ENCODE peak calls at places on chromosomes 3 and 15, in four cellular contexts. U is sigmoid colon, M is HepG2, F is spleen. T is an unnamed sample.

GRCh38 chr3:154334973-154335420 is 10.7 kb upstream of the DHX36 start:
- DNase-seq in F (no peak), M (peak; percentile 20), U (no peak), T (no peak)

GRCh38 chr3:179015551-179016020 is 56.0 kb downstream of the ZMAT3 start:
- DNase-seq in F (no peak), U (no peak), M (peak; percentile 81), T (no peak)

GRCh38 chr3:21718161-21718765 is 32.7 kb downstream of the ZNF385D start:
- DNase-seq in M (no peak), F (no peak), U (no peak), T (no peak)

GRCh38 chr3:118946449-118946848 is 88.2 kb downstream of the IGSF11 start:
- DNase-seq in M (no peak), U (no peak), F (no peak), T (no peak)

GRCh38 chr3:64300790-64301423 is 75.6 kb upstream of the PRICKLE2 start:
- DNase-seq in M (no peak), F (no peak), U (no peak), T (no peak)

GRCh38 chr3:188332085-188332484 is 178.1 kb downstream of the LPP start:
- DNase-seq in F (no peak), U (no peak), M (no peak), T (no peak)

GRCh38 chr3:192514754-192515660 is 212.3 kb downstream of the FGF12 start:
- DNase-seq in U (no peak), M (no peak), F (peak; percentile 74), T (no peak)

GRCh38 chr3:9385209-9385936 is 12.0 kb upstream of the SETD5 start:
- DNase-seq in F (no peak), M (no peak), U (no peak), T (no peak)

GRCh38 chr3:190692256-190692655 is 170.2 kb downstream of the GMNC start:
- DNase-seq in M (no peak), F (no peak), U (no peak), T (no peak)

GRCh38 chr3:14867936-14868570 is 49.3 kb downstream of the FGD5 start:
- DNase-seq in M (no peak), F (peak; percentile 59), U (no peak), T (no peak)

GRCh38 chr3:56831572-56831971 is 29.8 kb upstream of the ARHGEF3 start:
- DNase-seq in M (peak; percentile 56), F (no peak), U (no peak), T (no peak)

GRCh38 chr3:58005662-58006061 is 2.6 kb upstream of the FLNB start:
- DNase-seq in U (no peak), M (peak; percentile 74), F (no peak), T (no peak)

GRCh38 chr3:195865752-195866151 is 42.6 kb downstream of the TNK2 start:
- DNase-seq in U (no peak), M (no peak), F (no peak), T (peak; percentile 62)

GRCh38 chr3:52798978-52799476 is 4.4 kb downstream of the ITIH3 start:
- DNase-seq in U (no peak), F (no peak), M (peak; percentile 41), T (no peak)

GRCh38 chr3:53224026-53224425 is 31.8 kb downstream of the TKT start:
- DNase-seq in U (no peak), F (peak; percentile 80), M (no peak), T (peak; percentile 65)

GRCh38 chr3:188631291-188632010 is 477.5 kb downstream of the LPP start:
- DNase-seq in U (no peak), M (peak; percentile 27), F (no peak), T (no peak)

GRCh38 chr3:31848921-31849320 is 132.1 kb downstream of the OSBPL10 start:
- DNase-seq in F (no peak), M (peak; percentile 26), U (no peak), T (no peak)

GRCh38 chr15:36888018-36888992 is 212.0 kb downstream of the MEIS2 start:
- DNase-seq in M (no peak), U (no peak), F (no peak), T (peak; percentile 80)

GRCh38 chr3:129695203-129695602 is 88.7 kb upstream of the PLXND1 start:
- DNase-seq in F (no peak), M (no peak), U (peak; percentile 69), T (no peak)

DNA sequence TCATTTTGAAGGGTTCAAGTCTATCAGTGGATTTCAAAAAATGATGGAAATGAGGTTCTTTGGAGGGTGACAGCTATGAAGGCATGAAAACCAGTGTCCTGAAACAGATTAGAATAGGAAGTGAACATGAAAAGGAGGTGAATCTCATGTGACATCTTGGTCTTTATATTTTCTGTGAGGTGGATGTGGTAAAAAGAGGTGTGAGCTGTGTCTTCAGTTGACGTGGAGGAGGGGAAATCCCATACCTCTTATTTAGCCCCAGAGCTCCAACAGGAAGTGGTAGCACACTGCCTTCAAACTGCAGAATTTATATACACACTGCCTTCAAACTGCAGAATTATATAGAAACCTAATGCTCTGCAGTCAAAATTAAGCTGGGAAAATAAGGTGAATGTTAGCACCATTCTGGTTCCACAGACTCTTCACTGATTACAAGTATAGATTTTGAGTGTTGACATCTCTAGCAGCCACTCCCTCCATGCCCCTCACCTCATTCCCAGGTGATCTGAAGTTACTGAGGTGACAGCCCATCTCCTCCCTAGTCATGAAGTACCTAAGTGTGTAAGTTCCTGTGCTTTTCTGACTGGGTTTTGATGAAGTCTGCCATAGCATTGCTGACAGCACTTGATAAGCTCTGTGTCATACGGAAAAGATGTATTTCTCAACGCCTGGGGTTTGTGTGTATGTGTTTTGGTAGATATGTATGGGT is 2.6 kb downstream of the RAB8B start:
- DNase-seq in M (no peak), F (no peak), U (no peak), T (no peak)
- TF ChIP-seq POLR2AphosphoS5 in M (no peak), F (peak; percentile 70), U (no peak), T (no peak)

GRCh38 chr15:73994912-73995622 is 551 bp downstream of the PML start:
- DNase-seq in M (no peak), U (peak; percentile 76), F (peak; percentile 91), T (peak; percentile 78)

GRCh38 chr15:73997986-73998385 is 3.5 kb downstream of the PML start:
- DNase-seq in M (no peak), U (peak; percentile 62), F (no peak), T (peak; percentile 79)

GRCh38 chr15:73994419-73994883 is at the start of gene PML:
- DNase-seq in U (peak; percentile 99), M (peak; percentile 91), F (peak; percentile 99), T (peak; percentile 99)

GRCh38 chr15:73996939-73997338 is 2.4 kb downstream of the PML start:
- DNase-seq in F (no peak), U (peak; percentile 50), M (no peak), T (no peak)

GRCh38 chr15:73996267-73996666 is 1.8 kb downstream of the PML start:
- DNase-seq in U (no peak), F (no peak), M (no peak), T (no peak)
- H3K4me1 ChIP-seq in U (no peaks in the 10 kb centered on the region), F (peaks cover 93% of the 10 kb centered on the region), M (peaks cover 38% of the 10 kb centered on the region), T (peaks cover 77% of the 10 kb centered on the region)

DNA sequence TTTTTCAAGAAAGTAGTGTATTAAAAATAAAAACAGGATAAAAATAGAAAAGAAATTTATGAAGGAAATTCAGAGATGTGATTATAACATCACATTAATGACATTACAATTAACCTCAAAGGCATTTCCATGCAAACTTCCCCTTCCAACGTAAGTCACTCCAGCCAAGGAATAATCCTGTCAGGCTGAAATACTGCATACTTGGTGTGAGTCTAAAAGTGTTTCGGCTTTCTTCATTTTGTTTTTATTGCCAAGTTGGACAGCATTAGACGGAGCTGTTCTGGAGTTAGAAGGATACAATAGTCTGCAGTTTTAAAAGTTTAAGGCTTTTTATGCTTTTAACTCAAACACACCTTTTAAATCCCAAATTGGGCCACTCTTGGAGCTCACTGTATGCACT is 435.0 kb downstream of the MECOM start:
- DNase-seq in U (no peak), M (no peak), F (no peak), T (no peak)
- TF ChIP-seq POLR2AphosphoS5 in U (no peak), M (no peak), F (no peak), T (no peak)

DNA sequence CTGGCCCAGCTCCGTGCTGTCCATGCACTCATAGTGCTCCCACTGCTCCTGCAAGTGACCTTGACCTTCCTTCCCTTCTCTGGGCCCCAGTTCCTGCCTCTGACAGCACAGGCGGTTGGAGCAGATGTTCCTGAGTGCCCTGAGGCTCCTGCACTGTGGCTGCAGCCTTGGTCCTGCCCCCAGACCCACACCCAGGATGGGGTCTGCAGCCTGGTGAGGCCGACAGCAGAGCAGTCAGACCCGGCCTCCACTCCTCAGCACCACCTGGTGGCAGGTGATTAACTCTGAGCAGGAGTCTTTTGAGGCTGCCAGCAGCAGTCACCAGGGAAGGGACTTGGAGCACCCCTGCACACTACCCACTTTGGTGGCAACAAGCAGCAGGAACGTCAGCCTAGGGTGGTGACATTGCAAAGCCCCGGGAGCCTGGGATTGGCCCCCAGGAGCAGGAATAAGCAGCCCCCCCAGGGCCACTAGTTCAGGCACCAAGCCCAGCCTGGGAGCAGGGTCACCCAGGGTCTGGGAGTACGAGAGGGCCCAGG is 64.6 kb downstream of the CYP11A1 start:
- DNase-seq in F (no peak), U (peak; percentile 46), M (peak; percentile 11), T (peak; percentile 38)
- H3K4me1 ChIP-seq in F (peaks cover 18% of the 10 kb centered on the region), U (no peaks in the 10 kb centered on the region), M (peaks cover 4% of the 10 kb centered on the region), T (no peaks in the 10 kb centered on the region)

DNA sequence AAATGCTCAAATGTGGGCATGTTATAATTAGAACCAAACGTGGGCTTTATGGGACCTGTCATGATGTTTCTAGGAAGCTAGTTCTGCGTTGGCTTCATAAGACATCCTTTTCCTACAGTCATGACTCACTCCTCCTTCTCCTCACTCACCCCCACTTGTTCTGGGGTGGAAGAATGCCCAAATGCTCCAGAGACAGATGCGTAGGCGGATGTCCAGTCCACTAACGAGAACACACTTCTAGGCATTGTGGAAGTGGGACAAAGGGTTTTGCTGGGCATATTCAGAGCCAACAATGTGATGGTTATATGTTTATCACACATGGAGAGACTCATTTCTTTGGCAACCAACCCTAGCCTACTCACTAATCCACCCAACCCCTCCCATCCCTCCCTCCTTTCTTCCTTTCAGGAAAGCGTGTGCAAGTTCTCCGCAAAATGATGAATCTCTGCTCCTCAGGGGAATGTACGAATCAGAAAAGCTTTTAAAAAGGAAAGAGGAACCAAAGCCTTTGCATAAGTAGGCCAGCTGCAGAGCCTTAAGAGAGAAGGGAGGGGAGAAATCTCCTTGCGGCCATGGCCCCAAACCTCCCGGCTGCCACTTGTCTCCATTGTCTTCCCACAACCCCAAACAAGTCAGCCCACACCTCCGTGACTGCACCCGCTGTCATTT is 123.0 kb upstream of the SPRED1 start:
- DNase-seq in F (no peak), U (peak; percentile 95), M (no peak), T (peak; percentile 73)
- TF ChIP-seq POLR2AphosphoS5 in F (peak; percentile 61), U (peak; percentile 51), M (no peak), T (peak; percentile 76)

DNA sequence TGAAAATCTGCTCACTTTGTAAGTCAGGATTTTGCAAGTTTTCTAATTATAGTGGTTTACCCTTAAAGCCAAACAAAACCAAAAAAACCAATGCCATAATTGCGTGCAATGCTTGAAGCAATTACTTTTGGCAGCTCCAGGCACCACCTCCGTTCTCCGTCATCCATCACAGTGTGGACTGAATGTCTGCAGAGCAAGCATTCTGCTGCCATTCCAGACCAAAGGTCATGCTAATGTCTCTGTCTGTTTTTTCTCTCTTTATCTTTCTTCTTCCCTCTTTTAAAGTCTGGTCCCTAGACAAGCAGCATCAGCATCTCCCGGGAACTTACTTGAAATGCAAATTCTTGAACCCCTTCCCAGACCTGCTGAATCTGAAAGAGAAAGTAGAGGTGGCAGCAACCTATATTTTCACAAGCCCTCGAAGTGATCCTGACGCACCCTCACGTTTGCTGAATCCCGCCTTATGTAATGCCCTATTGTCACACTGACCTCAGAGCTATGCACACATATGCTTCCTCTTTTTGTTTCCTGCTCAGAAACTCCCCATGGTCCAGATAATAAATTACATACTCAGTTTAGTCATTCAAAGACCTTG is 297.3 kb upstream of the PROK2 start:
- DNase-seq in U (no peak), F (no peak), M (no peak), T (no peak)
- H3K4me1 ChIP-seq in U (no peaks in the 10 kb centered on the region), F (peaks cover 79% of the 10 kb centered on the region), M (peaks cover 11% of the 10 kb centered on the region), T (peaks cover 7% of the 10 kb centered on the region)

GRCh38 chr3:177816667-177817208 is 619.5 kb upstream of the TBL1XR1 start:
- DNase-seq in F (no peak), U (no peak), M (peak; percentile 69), T (no peak)
- TF ChIP-seq POLR2AphosphoS5 in F (no peak), U (no peak), M (no peak), T (peak; percentile 14)

T was measured in upper lobe of left lung.